ENCODE peak calls at places on chromosomes 13 and 19, in seven cellular contexts. T is neural crest cell, J is SK-N-SH, Q is nephron progenitor cell, W is left lung, H is cardiac muscle cell, P is AG09319. B is an unnamed sample.

GRCh38 chr19:1393841-1394240 is 7.5 kb downstream of the GAMT start:
- DNase-seq in P (no peak), H (no peak), J (no peak), T (no peak), Q (no peak), W (no peak), B (no peak)

GRCh38 chr13:24632382-24633121 is 47.7 kb upstream of the ATP12A start:
- DNase-seq in J (no peak), W (no peak), Q (no peak), H (no peak), T (no peak), P (no peak), B (no peak)

GRCh38 chr13:80612804-80613203 is 271.9 kb upstream of the SPRY2 start:
- DNase-seq in H (no peak), P (no peak), W (no peak), Q (no peak), T (no peak), J (no peak), B (no peak)

GRCh38 chr19:32253683-32254020 is 91.8 kb upstream of the ZNF507 start:
- DNase-seq in W (no peak), H (no peak), P (no peak), Q (no peak), T (no peak), J (no peak), B (no peak)

GRCh38 chr13:75670496-75670895 is 34.4 kb downstream of the LMO7 start:
- DNase-seq in P (no peak), T (no peak), Q (no peak), H (no peak), W (no peak), J (no peak), B (no peak)

GRCh38 chr19:46551175-46551574 is 50.0 kb upstream of the CALM3 start:
- DNase-seq in H (no peak), W (no peak), P (no peak), J (no peak), Q (no peak), T (no peak), B (no peak)

GRCh38 chr13:94886191-94886590 is 173.8 kb upstream of the SOX21 start:
- DNase-seq in Q (no peak), H (no peak), W (no peak), P (no peak), J (no peak), T (no peak), B (no peak)

GRCh38 chr19:47111081-47111589 is 2.4 kb downstream of the ZC3H4 start:
- DNase-seq in P (no peak), T (no peak), H (no peak), J (peak), W (peak), Q (peak), B (no peak)

GRCh38 chr19:6464070-6464873 is at the start of gene CRB3:
- DNase-seq in T (no peak), P (no peak), J (no peak), Q (peak), H (no peak), W (peak), B (peak)

GRCh38 chr13:93279982-93280381 is 53.4 kb downstream of the GPC6 start:
- DNase-seq in H (no peak), Q (no peak), W (no peak), J (no peak), P (no peak), T (no peak), B (no peak)

GRCh38 chr19:52691215-52691610 is 43.6 kb downstream of the ZNF611 start:
- DNase-seq in W (no peak), T (no peak), J (no peak), P (no peak), Q (no peak), H (no peak), B (no peak)

DNA sequence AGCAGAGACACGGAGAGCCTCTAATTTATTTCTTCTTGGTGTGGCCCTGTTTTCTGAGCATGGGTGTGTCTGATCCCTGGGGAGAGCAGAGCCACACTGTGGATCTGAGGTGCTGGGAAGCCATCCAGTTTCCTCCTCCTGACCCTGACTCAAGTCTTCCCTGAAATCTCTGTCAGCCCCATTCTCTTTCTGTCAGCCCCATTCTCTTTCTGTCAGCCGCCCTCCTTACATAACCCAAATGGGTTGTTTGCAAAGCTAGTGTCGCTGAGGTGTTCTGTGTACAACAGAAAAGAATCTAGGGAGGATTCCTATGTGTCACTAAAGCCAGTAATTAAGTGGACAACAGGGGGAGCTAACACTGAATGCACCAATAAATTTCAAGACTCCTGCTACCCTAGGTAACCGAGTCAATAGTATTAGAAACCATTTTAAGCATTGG is 50.2 kb downstream of the LRCH1 start:
- DNase-seq in J (no peak), W (no peak), T (no peak), P (no peak), H (no peak), Q (no peak), B (peak)
- TF ChIP-seq CTCF in J (peak), W (no peak), T (peak), P (peak), H (peak), Q (peak), B (peak)

DNA sequence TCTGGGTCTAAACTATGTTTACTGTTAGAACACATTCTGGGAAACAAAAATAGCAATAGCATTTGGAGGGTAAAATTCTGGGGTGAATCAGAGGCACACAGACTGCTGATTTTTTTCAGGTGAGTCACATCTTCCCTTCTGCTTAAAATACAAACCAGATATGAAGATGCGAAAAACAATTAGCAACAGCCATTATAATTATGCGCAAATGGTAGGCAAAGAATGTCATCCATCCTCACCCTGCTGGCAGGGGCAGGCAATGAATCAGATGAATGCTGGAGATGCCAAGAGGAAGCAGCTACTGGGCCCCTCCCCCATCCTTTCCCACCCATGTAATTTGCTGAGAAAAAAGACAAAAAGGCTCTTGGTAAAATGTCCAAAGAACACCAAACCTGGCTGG is 282.9 kb downstream of the KLF5 start:
- DNase-seq in H (no peak), W (no peak), P (no peak), J (no peak), T (no peak), Q (peak), B (no peak)
- TF ChIP-seq CTCF in H (no peak), W (no peak), P (no peak), J (no peak), T (no peak), Q (no peak), B (no peak)

GRCh38 chr19:43425567-43426392 is 11.1 kb downstream of the TEX101 start:
- DNase-seq in T (no peak), P (no peak), J (no peak), W (no peak), Q (no peak), H (peak), B (peak)
- TF ChIP-seq CTCF in T (peak), P (peak), J (peak), W (no peak), Q (no peak), H (peak), B (peak)

GRCh38 chr19:58520257-58520599 is 618 bp upstream of the ZBTB45 start:
- DNase-seq in H (no peak), J (no peak), P (no peak), W (no peak), T (no peak), Q (no peak), B (no peak)

GRCh38 chr19:58519355-58520256 is at the start of gene ZBTB45:
- DNase-seq in W (peak), H (peak), J (peak), T (peak), Q (peak), P (peak), B (peak)

GRCh38 chr19:58516964-58517833 is 2.4 kb downstream of the ZBTB45 start:
- DNase-seq in J (no peak), T (no peak), H (no peak), P (no peak), W (no peak), Q (no peak), B (no peak)

GRCh38 chr19:58518261-58519086 is 1.1 kb downstream of the ZBTB45 start:
- DNase-seq in P (no peak), H (no peak), W (no peak), Q (no peak), J (peak), T (no peak), B (no peak)

DNA sequence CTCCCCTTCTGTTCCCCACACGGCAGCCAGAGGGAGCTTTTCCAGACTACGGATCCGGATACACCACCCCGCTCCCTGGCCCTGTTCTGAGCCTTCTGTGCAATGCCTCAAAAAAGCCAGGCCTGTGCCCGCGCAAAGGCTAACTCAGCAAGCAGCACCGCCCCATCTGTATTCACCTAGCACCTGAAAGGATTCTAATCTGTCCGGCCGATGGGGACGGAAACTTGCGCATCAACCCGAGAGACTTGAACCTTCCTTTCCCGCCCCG is 589 bp downstream of the ZBTB45 start:
- DNase-seq in H (peak), Q (peak), T (peak), P (peak), J (peak), W (peak), B (peak)
- TF ChIP-seq CTCF in H (peak), Q (no peak), T (peak), P (peak), J (no peak), W (no peak), B (peak)

DNA sequence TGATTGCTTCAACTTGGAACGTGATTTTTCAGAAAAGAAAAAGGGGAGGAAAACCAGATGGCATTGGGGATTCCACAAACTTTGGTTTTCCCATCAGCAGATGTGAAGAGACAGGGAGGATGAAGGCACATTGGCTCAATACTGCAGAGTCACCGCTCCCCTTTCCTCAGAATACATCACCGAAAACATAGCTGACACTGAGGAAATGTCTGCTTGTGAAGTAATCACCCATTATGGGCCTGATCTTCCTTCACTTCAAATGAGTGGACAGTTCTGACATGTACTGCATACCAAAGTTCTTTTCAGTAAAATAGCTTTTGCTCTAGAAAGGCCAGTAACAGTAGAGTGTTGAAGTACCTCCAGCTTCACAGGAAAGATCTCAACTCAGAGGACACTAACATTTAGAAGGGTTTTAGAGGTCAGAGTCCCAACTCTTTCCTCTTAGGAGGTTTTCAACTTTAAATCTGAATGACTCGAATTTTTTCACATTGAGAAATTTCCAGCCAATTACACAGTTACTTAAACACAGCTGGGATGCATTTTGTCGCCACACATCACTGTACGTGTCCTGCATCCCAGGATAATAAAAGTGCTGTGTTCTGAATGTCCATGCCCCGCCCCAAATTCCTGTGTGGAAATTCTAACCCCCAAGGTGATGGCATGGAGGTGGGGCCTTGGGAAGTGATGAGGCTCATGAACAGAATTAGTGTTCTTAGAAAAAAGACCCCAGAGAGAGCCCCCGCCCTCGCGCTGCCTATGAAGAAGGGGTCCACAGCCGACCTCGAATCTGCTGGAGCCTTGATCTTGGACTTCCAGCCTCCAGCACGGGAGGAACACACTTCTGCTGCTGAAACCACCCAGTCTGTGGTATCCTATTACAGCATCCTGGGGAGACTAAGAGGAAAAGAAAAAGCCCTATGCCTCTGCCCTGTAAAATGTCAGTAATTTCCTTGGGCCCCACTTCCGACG is 77.7 kb downstream of the COL4A1 start:
- DNase-seq in J (no peak), P (peak), W (no peak), H (no peak), T (no peak), Q (peak), B (no peak)
- TF ChIP-seq CTCF in J (no peak), P (no peak), W (no peak), H (no peak), T (no peak), Q (no peak), B (no peak)